ENCODE peak calls at places on chromosomes 4 and X, in seven cellular contexts. One of them, this sample, is unnamed.

GRCh38 chr4:80197601-80198444 is 520 bp downstream of the PRDM8 start:
- DNase-seq in brain microvascular endothelial cell: no peak
- DNase-seq in fibroblast of villous mesenchyme: no peak
- DNase-seq in GM23248: peak; percentile 74
- DNase-seq in suprapubic skin: no peak
- DNase-seq in fibroblast of mammary gland: no peak
- DNase-seq in mesendoderm: peak; percentile 56
- DNase-seq in this sample: no peak

GRCh38 chr4:159016527-159017137 is 86.2 kb upstream of the RAPGEF2 start:
- DNase-seq in brain microvascular endothelial cell: no peak
- DNase-seq in fibroblast of villous mesenchyme: peak; percentile 22
- DNase-seq in GM23248: no peak
- DNase-seq in suprapubic skin: no peak
- DNase-seq in fibroblast of mammary gland: no peak
- DNase-seq in mesendoderm: peak; percentile 85
- DNase-seq in this sample: peak; percentile 69

GRCh38 chr4:11005321-11005720 is 320.8 kb upstream of the CLNK start:
- DNase-seq in brain microvascular endothelial cell: no peak
- DNase-seq in fibroblast of villous mesenchyme: no peak
- DNase-seq in GM23248: no peak
- DNase-seq in suprapubic skin: no peak
- DNase-seq in fibroblast of mammary gland: no peak
- DNase-seq in mesendoderm: no peak
- DNase-seq in this sample: no peak

GRCh38 chr4:84498203-84499026 is 677 bp downstream of the NKX6-1 start:
- DNase-seq in brain microvascular endothelial cell: no peak
- DNase-seq in fibroblast of villous mesenchyme: peak; percentile 14
- DNase-seq in GM23248: peak; percentile 67
- DNase-seq in suprapubic skin: no peak
- DNase-seq in fibroblast of mammary gland: peak; percentile 25
- DNase-seq in mesendoderm: no peak
- DNase-seq in this sample: no peak

GRCh38 chr4:1200425-1201035 is 28.1 kb upstream of the SPON2 start:
- DNase-seq in brain microvascular endothelial cell: peak; percentile 78
- DNase-seq in fibroblast of villous mesenchyme: peak; percentile 95
- DNase-seq in GM23248: peak; percentile 91
- DNase-seq in suprapubic skin: peak; percentile 82
- DNase-seq in fibroblast of mammary gland: peak; percentile 94
- DNase-seq in mesendoderm: peak; percentile 24
- DNase-seq in this sample: peak; percentile 58

GRCh38 chr4:168564024-168564423 is 67.2 kb downstream of the PALLD start:
- DNase-seq in brain microvascular endothelial cell: no peak
- DNase-seq in fibroblast of villous mesenchyme: no peak
- DNase-seq in GM23248: no peak
- DNase-seq in suprapubic skin: no peak
- DNase-seq in fibroblast of mammary gland: no peak
- DNase-seq in mesendoderm: no peak
- DNase-seq in this sample: no peak

GRCh38 chr4:163484906-163485305 is 9.6 kb upstream of the TMA16 start:
- DNase-seq in brain microvascular endothelial cell: peak; percentile 46
- DNase-seq in fibroblast of villous mesenchyme: peak; percentile 60
- DNase-seq in GM23248: peak; percentile 47
- DNase-seq in suprapubic skin: no peak
- DNase-seq in fibroblast of mammary gland: peak; percentile 52
- DNase-seq in mesendoderm: peak; percentile 78
- DNase-seq in this sample: peak; percentile 76

GRCh38 chr4:174490356-174490969 is 31.8 kb downstream of the HPGD start:
- DNase-seq in brain microvascular endothelial cell: peak; percentile 54
- DNase-seq in fibroblast of villous mesenchyme: peak; percentile 85
- DNase-seq in GM23248: peak; percentile 30
- DNase-seq in suprapubic skin: no peak
- DNase-seq in fibroblast of mammary gland: peak; percentile 66
- DNase-seq in mesendoderm: peak; percentile 55
- DNase-seq in this sample: no peak

GRCh38 chr4:183876268-183876934 is 28.7 kb upstream of the STOX2 start:
- DNase-seq in brain microvascular endothelial cell: peak; percentile 70
- DNase-seq in fibroblast of villous mesenchyme: peak; percentile 51
- DNase-seq in GM23248: peak; percentile 66
- DNase-seq in suprapubic skin: no peak
- DNase-seq in fibroblast of mammary gland: peak; percentile 87
- DNase-seq in mesendoderm: no peak
- DNase-seq in this sample: no peak

GRCh38 chr4:147984065-147984777 is 252.3 kb downstream of the ARHGAP10 start:
- DNase-seq in brain microvascular endothelial cell: peak; percentile 41
- DNase-seq in fibroblast of villous mesenchyme: peak; percentile 67
- DNase-seq in GM23248: peak; percentile 59
- DNase-seq in suprapubic skin: no peak
- DNase-seq in fibroblast of mammary gland: peak; percentile 56
- DNase-seq in mesendoderm: peak; percentile 90
- DNase-seq in this sample: peak; percentile 57

GRCh38 chr4:102642571-102643298 is 118.0 kb downstream of the MANBA start:
- DNase-seq in brain microvascular endothelial cell: no peak
- DNase-seq in fibroblast of villous mesenchyme: peak; percentile 68
- DNase-seq in GM23248: peak; percentile 70
- DNase-seq in suprapubic skin: no peak
- DNase-seq in fibroblast of mammary gland: peak; percentile 68
- DNase-seq in mesendoderm: no peak
- DNase-seq in this sample: no peak
- H3K4me3 ChIP-seq in brain microvascular endothelial cell: no peak overlapping the region
- H3K4me3 ChIP-seq in fibroblast of villous mesenchyme: no peak overlapping the region
- H3K4me3 ChIP-seq in GM23248: peak overlapping the region; percentile 20
- H3K4me3 ChIP-seq in suprapubic skin: no peak overlapping the region
- H3K4me3 ChIP-seq in fibroblast of mammary gland: no peak overlapping the region
- H3K4me3 ChIP-seq in mesendoderm: no peak overlapping the region
- H3K4me3 ChIP-seq in this sample: no peak overlapping the region

DNA sequence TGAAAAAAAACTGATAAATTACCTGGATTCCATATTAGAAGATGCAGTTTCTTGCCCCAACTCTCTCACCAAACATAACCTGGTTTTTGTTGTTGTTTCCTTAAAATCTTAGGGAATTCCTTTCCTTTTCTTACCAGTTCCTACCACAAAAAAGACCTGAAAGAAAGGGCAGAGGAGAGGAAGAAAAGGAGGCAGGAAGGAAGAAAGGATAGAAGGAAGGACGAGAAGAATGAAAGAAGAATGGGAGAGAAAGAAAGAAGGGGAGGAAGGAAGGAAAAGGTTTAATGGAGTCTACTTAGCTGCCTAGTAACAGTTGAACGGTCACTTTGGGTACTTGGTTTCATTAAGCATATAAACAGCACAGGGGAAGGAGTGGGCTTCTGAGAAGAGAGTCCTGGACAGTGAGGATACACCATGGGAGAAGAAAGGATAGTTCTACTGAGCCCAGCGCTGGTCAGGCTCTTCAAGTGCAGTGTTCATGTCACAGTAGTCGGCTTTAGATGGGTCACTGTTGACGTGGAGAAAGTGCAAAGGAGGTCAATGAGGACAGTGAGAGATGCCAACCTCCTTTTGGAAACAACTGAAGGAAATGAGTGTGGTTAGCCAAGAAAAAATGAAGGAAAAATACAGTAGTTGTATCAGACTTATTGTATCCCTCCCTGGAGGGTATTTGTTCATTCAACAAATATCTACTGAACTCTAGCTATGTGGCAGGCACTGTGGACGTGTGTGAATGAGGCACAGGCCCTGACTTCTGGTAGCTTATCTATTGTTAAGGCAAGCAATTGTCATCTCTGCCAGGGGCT is 1.1 kb upstream of the CHIC2 start:
- DNase-seq in brain microvascular endothelial cell: no peak
- DNase-seq in fibroblast of villous mesenchyme: peak; percentile 26
- DNase-seq in GM23248: peak; percentile 71
- DNase-seq in suprapubic skin: no peak
- DNase-seq in fibroblast of mammary gland: peak; percentile 47
- DNase-seq in mesendoderm: peak; percentile 48
- DNase-seq in this sample: no peak
- H3K4me3 ChIP-seq in brain microvascular endothelial cell: no peak overlapping the region
- H3K4me3 ChIP-seq in fibroblast of villous mesenchyme: peak overlapping the region; percentile 56
- H3K4me3 ChIP-seq in GM23248: peak overlapping the region; percentile 96
- H3K4me3 ChIP-seq in suprapubic skin: peak overlapping the region; percentile 74
- H3K4me3 ChIP-seq in fibroblast of mammary gland: no peak overlapping the region
- H3K4me3 ChIP-seq in mesendoderm: no peak overlapping the region
- H3K4me3 ChIP-seq in this sample: no peak overlapping the region

DNA sequence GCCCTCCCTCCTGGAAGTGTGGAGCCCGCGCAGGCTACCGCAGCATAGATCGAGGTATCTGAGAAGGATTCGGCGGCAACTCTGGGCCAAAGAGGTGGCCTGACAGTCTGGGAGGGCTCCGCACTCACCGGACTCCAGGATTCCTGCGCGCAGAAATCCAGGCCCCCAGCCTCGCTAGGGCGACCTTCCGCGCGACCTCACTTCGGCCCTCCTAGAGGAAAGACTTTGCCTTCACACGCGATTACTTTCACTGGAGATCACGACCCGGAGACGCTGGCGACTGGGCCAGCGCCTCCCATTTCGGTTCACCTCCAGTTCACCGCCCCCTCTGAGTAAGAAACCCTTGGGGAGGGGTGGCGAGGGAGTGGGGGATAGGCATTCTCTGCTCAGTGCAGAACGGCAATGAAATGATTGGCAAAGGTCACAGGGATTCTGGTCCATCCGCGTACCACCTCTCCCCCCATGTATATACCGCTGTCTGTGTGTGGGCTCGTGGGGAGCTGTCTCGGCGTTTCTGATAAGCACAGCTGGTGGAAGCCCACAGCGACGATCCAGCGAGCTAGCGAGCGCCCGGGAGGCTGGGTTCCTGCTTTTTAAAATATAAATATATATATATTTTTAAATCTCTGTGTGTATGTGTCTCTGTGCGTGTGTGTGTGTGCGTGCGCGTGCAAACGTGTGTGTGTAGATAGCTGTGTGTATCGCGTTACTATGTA is 2.5 kb downstream of the POU3F4 start:
- DNase-seq in brain microvascular endothelial cell: no peak
- DNase-seq in fibroblast of villous mesenchyme: no peak
- DNase-seq in GM23248: no peak
- DNase-seq in suprapubic skin: no peak
- DNase-seq in fibroblast of mammary gland: no peak
- DNase-seq in mesendoderm: peak; percentile 32
- DNase-seq in this sample: no peak
- H3K4me3 ChIP-seq in brain microvascular endothelial cell: no peak overlapping the region
- H3K4me3 ChIP-seq in fibroblast of villous mesenchyme: no peak overlapping the region
- H3K4me3 ChIP-seq in GM23248: no peak overlapping the region
- H3K4me3 ChIP-seq in suprapubic skin: peak overlapping the region; percentile 26
- H3K4me3 ChIP-seq in fibroblast of mammary gland: no peak overlapping the region
- H3K4me3 ChIP-seq in mesendoderm: no peak overlapping the region
- H3K4me3 ChIP-seq in this sample: no peak overlapping the region

GRCh38 chr4:140497428-140497775 is 691 bp downstream of the MGAT4D start:
- DNase-seq in brain microvascular endothelial cell: no peak
- DNase-seq in fibroblast of villous mesenchyme: no peak
- DNase-seq in GM23248: no peak
- DNase-seq in suprapubic skin: no peak
- DNase-seq in fibroblast of mammary gland: no peak
- DNase-seq in mesendoderm: peak; percentile 41
- DNase-seq in this sample: no peak
- H3K4me3 ChIP-seq in brain microvascular endothelial cell: peak overlapping the region; percentile 22
- H3K4me3 ChIP-seq in fibroblast of villous mesenchyme: no peak overlapping the region
- H3K4me3 ChIP-seq in GM23248: no peak overlapping the region
- H3K4me3 ChIP-seq in suprapubic skin: peak overlapping the region; percentile 34
- H3K4me3 ChIP-seq in fibroblast of mammary gland: no peak overlapping the region
- H3K4me3 ChIP-seq in mesendoderm: no peak overlapping the region
- H3K4me3 ChIP-seq in this sample: no peak overlapping the region

GRCh38 chr4:53196872-53197759 is 168.7 kb downstream of the SCFD2 start:
- DNase-seq in brain microvascular endothelial cell: peak; percentile 23
- DNase-seq in fibroblast of villous mesenchyme: peak; percentile 94
- DNase-seq in GM23248: peak; percentile 80
- DNase-seq in suprapubic skin: no peak
- DNase-seq in fibroblast of mammary gland: peak; percentile 90
- DNase-seq in mesendoderm: peak; percentile 74
- DNase-seq in this sample: peak; percentile 82
- H3K4me3 ChIP-seq in brain microvascular endothelial cell: peak overlapping the region; percentile 24
- H3K4me3 ChIP-seq in fibroblast of villous mesenchyme: peak overlapping the region; percentile 5
- H3K4me3 ChIP-seq in GM23248: peak overlapping the region; percentile 65
- H3K4me3 ChIP-seq in suprapubic skin: no peak overlapping the region
- H3K4me3 ChIP-seq in fibroblast of mammary gland: no peak overlapping the region
- H3K4me3 ChIP-seq in mesendoderm: no peak overlapping the region
- H3K4me3 ChIP-seq in this sample: no peak overlapping the region

DNA sequence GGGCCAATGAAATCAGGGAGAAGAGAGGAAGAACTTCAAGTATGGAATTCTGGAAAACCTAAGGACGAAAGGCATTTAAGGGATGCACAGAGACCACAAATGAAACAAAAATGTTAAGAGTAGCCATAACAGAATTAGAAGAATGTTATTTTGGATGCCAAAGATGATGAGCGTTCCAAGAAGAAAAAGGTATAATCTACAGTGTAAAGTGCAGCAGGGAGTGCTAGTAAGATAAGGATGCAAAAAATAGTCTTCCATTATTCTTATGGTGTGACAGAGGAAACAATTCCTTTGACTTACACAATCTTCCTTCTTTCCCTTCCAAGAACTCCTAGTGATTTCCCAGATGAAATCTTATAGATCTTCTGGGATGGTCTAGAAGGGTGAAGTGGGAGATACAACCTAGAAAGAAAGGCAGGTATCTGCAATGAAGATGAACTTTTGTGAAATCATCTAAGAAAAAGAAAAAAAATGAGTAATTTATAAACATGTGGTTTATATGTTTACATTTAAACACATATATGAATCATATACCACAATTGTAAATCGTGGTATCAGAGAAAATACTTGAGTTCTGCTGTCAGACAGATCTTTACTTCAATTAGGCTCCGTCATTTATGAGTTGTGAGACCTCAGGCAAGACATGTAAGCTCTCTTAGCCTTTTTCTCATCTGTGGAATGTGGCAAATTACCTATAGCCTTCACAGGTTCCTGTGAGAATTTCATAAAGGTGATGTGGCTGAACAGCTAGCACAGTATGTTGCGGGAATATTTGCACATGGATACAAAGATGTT is 8.1 kb downstream of the MORF4L2 start:
- DNase-seq in brain microvascular endothelial cell: no peak
- DNase-seq in fibroblast of villous mesenchyme: peak; percentile 36
- DNase-seq in GM23248: peak; percentile 46
- DNase-seq in suprapubic skin: no peak
- DNase-seq in fibroblast of mammary gland: peak; percentile 29
- DNase-seq in mesendoderm: no peak
- DNase-seq in this sample: no peak
- H3K4me3 ChIP-seq in brain microvascular endothelial cell: no peak overlapping the region
- H3K4me3 ChIP-seq in fibroblast of villous mesenchyme: no peak overlapping the region
- H3K4me3 ChIP-seq in GM23248: no peak overlapping the region
- H3K4me3 ChIP-seq in suprapubic skin: no peak overlapping the region
- H3K4me3 ChIP-seq in fibroblast of mammary gland: no peak overlapping the region
- H3K4me3 ChIP-seq in mesendoderm: no peak overlapping the region
- H3K4me3 ChIP-seq in this sample: no peak overlapping the region

DNA sequence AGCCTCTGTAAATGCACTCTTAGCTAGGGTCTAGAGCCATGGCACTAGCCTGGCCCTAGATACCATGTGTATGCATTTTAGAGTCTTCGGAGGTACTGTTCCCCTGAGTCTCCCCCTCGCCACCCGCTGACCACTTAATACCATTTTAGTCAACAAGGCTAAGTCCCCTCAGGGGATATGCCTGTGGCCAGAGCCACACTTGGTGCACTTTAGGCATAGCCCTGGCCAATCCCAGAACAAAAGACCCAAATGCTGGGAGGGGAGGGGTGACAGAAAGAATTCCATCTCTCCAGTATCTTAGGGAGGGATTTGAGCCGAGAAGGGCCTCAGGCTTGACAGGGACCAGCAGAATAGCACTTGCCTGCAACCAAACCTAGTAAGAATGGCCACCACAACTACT is 28.6 kb upstream of the BCORL1 start:
- DNase-seq in brain microvascular endothelial cell: no peak
- DNase-seq in fibroblast of villous mesenchyme: no peak
- DNase-seq in GM23248: no peak
- DNase-seq in suprapubic skin: no peak
- DNase-seq in fibroblast of mammary gland: no peak
- DNase-seq in mesendoderm: peak; percentile 68
- DNase-seq in this sample: no peak
- H3K4me3 ChIP-seq in brain microvascular endothelial cell: no peak overlapping the region
- H3K4me3 ChIP-seq in fibroblast of villous mesenchyme: no peak overlapping the region
- H3K4me3 ChIP-seq in GM23248: no peak overlapping the region
- H3K4me3 ChIP-seq in suprapubic skin: no peak overlapping the region
- H3K4me3 ChIP-seq in fibroblast of mammary gland: no peak overlapping the region
- H3K4me3 ChIP-seq in mesendoderm: no peak overlapping the region
- H3K4me3 ChIP-seq in this sample: no peak overlapping the region